ENCODE peak calls at places on chromosomes 6 and 20, in five cellular contexts. One of them, this sample, is unnamed.

GRCh38 chr6:70310063-70310694 is 7.3 kb upstream of the COL9A1 start:
- DNase-seq in cardiac muscle cell: peak; percentile 60
- DNase-seq in WTC11: no peak
- DNase-seq in mesothelial cell of epicardium: no peak
- DNase-seq in MCF 10A: peak; percentile 58
- DNase-seq in this sample: peak; percentile 13

GRCh38 chr6:137867685-137868509 is 838 bp downstream of the TNFAIP3 start:
- DNase-seq in MCF 10A: peak; percentile 36
- DNase-seq in mesothelial cell of epicardium: no peak
- DNase-seq in cardiac muscle cell: no peak
- DNase-seq in WTC11: peak; percentile 21
- DNase-seq in this sample: peak; percentile 38

GRCh38 chr20:6140947-6141346 is 18.1 kb upstream of the FERMT1 start:
- DNase-seq in cardiac muscle cell: no peak
- DNase-seq in mesothelial cell of epicardium: no peak
- DNase-seq in MCF 10A: no peak
- DNase-seq in WTC11: peak; percentile 24
- DNase-seq in this sample: no peak

GRCh38 chr6:162940426-162940825 is 212.7 kb downstream of the PACRG start:
- DNase-seq in cardiac muscle cell: peak; percentile 48
- DNase-seq in mesothelial cell of epicardium: no peak
- DNase-seq in MCF 10A: no peak
- DNase-seq in WTC11: no peak
- DNase-seq in this sample: no peak

GRCh38 chr6:46269447-46270229 is 98.9 kb upstream of the ENPP5 start:
- DNase-seq in WTC11: no peak
- DNase-seq in cardiac muscle cell: peak; percentile 9
- DNase-seq in mesothelial cell of epicardium: no peak
- DNase-seq in MCF 10A: no peak
- DNase-seq in this sample: no peak

GRCh38 chr6:87721311-87721710 is 19.3 kb upstream of the AKIRIN2 start:
- DNase-seq in WTC11: no peak
- DNase-seq in mesothelial cell of epicardium: no peak
- DNase-seq in cardiac muscle cell: no peak
- DNase-seq in MCF 10A: no peak
- DNase-seq in this sample: no peak

GRCh38 chr6:154994881-154995240 is 254 bp upstream of the TIAM2 start:
- DNase-seq in mesothelial cell of epicardium: no peak
- DNase-seq in WTC11: no peak
- DNase-seq in cardiac muscle cell: no peak
- DNase-seq in MCF 10A: no peak
- DNase-seq in this sample: no peak

GRCh38 chr20:63939061-63939935 is 16.9 kb downstream of the UCKL1 start:
- DNase-seq in mesothelial cell of epicardium: no peak
- DNase-seq in MCF 10A: no peak
- DNase-seq in WTC11: no peak
- DNase-seq in cardiac muscle cell: no peak
- DNase-seq in this sample: peak; percentile 21

GRCh38 chr6:96947055-96947454 is 22.5 kb downstream of the KLHL32 start:
- DNase-seq in mesothelial cell of epicardium: no peak
- DNase-seq in WTC11: no peak
- DNase-seq in cardiac muscle cell: no peak
- DNase-seq in MCF 10A: no peak
- DNase-seq in this sample: no peak

GRCh38 chr20:33162753-33163152 is 5.2 kb upstream of the BPIFA2 start:
- DNase-seq in MCF 10A: no peak
- DNase-seq in cardiac muscle cell: no peak
- DNase-seq in mesothelial cell of epicardium: peak; percentile 17
- DNase-seq in WTC11: no peak
- DNase-seq in this sample: no peak

GRCh38 chr6:30013296-30013922 is 47.7 kb upstream of the POLR1H start:
- DNase-seq in mesothelial cell of epicardium: peak; percentile 46
- DNase-seq in WTC11: peak; percentile 38
- DNase-seq in MCF 10A: peak; percentile 19
- DNase-seq in cardiac muscle cell: peak; percentile 21
- DNase-seq in this sample: no peak

GRCh38 chr20:18718129-18718528 is 95.5 kb upstream of the SCP2D1 start:
- DNase-seq in mesothelial cell of epicardium: no peak
- DNase-seq in WTC11: no peak
- DNase-seq in MCF 10A: no peak
- DNase-seq in cardiac muscle cell: no peak
- DNase-seq in this sample: no peak

GRCh38 chr6:46848684-46849360 is 55.6 kb downstream of the MEP1A start:
- DNase-seq in WTC11: peak; percentile 93
- DNase-seq in MCF 10A: peak; percentile 78
- DNase-seq in mesothelial cell of epicardium: peak; percentile 91
- DNase-seq in cardiac muscle cell: peak; percentile 83
- DNase-seq in this sample: peak; percentile 97

GRCh38 chr6:143397229-143398222 is 53.0 kb downstream of the ADAT2 start:
- DNase-seq in mesothelial cell of epicardium: peak; percentile 46
- DNase-seq in WTC11: peak; percentile 38
- DNase-seq in cardiac muscle cell: peak; percentile 94
- DNase-seq in MCF 10A: peak; percentile 99
- DNase-seq in this sample: peak; percentile 27

GRCh38 chr20:3000852-3001523 is 42.4 kb upstream of the GNRH2 start:
- DNase-seq in cardiac muscle cell: peak; percentile 83
- DNase-seq in mesothelial cell of epicardium: no peak
- DNase-seq in MCF 10A: peak; percentile 71
- DNase-seq in WTC11: no peak
- DNase-seq in this sample: no peak

GRCh38 chr20:38181207-38181693 is 16.2 kb upstream of the TGM2 start:
- DNase-seq in cardiac muscle cell: no peak
- DNase-seq in WTC11: no peak
- DNase-seq in MCF 10A: no peak
- DNase-seq in mesothelial cell of epicardium: no peak
- DNase-seq in this sample: no peak

GRCh38 chr6:116547358-116547757 is 1.9 kb upstream of the TRAPPC3L start:
- DNase-seq in cardiac muscle cell: no peak
- DNase-seq in WTC11: no peak
- DNase-seq in MCF 10A: no peak
- DNase-seq in mesothelial cell of epicardium: no peak
- DNase-seq in this sample: no peak

GRCh38 chr6:35524380-35525020 is 11.8 kb upstream of the TULP1 start:
- DNase-seq in cardiac muscle cell: no peak
- DNase-seq in WTC11: no peak
- DNase-seq in MCF 10A: no peak
- DNase-seq in mesothelial cell of epicardium: no peak
- DNase-seq in this sample: no peak

GRCh38 chr20:38226553-38226952 is 34.0 kb downstream of the KIAA1755 start:
- DNase-seq in WTC11: no peak
- DNase-seq in cardiac muscle cell: no peak
- DNase-seq in mesothelial cell of epicardium: no peak
- DNase-seq in MCF 10A: no peak
- DNase-seq in this sample: no peak

GRCh38 chr20:33674294-33675126 is at the start of gene NECAB3:
- DNase-seq in WTC11: peak; percentile 78
- DNase-seq in MCF 10A: peak; percentile 67
- DNase-seq in cardiac muscle cell: peak; percentile 79
- DNase-seq in mesothelial cell of epicardium: peak; percentile 85
- DNase-seq in this sample: peak; percentile 75

GRCh38 chr20:6152777-6153176 is 29.9 kb upstream of the FERMT1 start:
- DNase-seq in mesothelial cell of epicardium: no peak
- DNase-seq in cardiac muscle cell: no peak
- DNase-seq in WTC11: no peak
- DNase-seq in MCF 10A: no peak
- DNase-seq in this sample: no peak

GRCh38 chr20:46689082-46689753 is at the start of gene TP53RK:
- DNase-seq in mesothelial cell of epicardium: peak; percentile 97
- DNase-seq in MCF 10A: peak; percentile 99
- DNase-seq in cardiac muscle cell: peak; percentile 100
- DNase-seq in WTC11: peak; percentile 99
- DNase-seq in this sample: peak; percentile 95

GRCh38 chr20:17059465-17059864 is 167.4 kb upstream of the PCSK2 start:
- DNase-seq in WTC11: no peak
- DNase-seq in cardiac muscle cell: no peak
- DNase-seq in mesothelial cell of epicardium: no peak
- DNase-seq in MCF 10A: peak; percentile 66
- DNase-seq in this sample: no peak

DNA sequence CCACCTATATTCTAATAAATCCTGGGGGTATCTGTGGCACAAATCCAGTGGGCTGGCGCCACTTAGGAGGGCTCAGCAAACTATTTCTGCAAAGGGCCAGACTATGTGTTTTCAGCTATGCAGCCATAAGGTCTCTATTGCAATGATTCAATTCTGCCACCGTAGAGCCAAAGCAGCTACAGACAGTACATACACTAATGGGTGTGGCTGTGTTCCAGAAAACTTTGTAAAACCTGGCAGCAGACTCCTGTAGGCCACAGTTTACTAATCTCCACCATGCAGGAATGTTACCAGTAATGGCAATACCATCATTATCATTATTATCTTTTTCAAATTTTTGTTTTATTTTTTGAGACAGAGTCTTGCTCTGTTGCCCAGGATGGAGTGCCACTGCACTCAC is 65.7 kb downstream of the SULF2 start:
- DNase-seq in cardiac muscle cell: no peak
- DNase-seq in WTC11: no peak
- DNase-seq in MCF 10A: no peak
- DNase-seq in mesothelial cell of epicardium: no peak
- DNase-seq in this sample: no peak
- TF ChIP-seq CTCF in cardiac muscle cell: no peak
- TF ChIP-seq CTCF in WTC11: no peak
- TF ChIP-seq CTCF in MCF 10A: no peak
- TF ChIP-seq CTCF in mesothelial cell of epicardium: no peak
- TF ChIP-seq CTCF in this sample: no peak

GRCh38 chr20:48921883-48922867 is 664 bp downstream of the ARFGEF2 start:
- DNase-seq in cardiac muscle cell: no peak
- DNase-seq in MCF 10A: peak; percentile 48
- DNase-seq in WTC11: peak; percentile 55
- DNase-seq in mesothelial cell of epicardium: no peak
- DNase-seq in this sample: no peak
- TF ChIP-seq CTCF in cardiac muscle cell: no peak
- TF ChIP-seq CTCF in MCF 10A: no peak
- TF ChIP-seq CTCF in WTC11: no peak
- TF ChIP-seq CTCF in mesothelial cell of epicardium: no peak
- TF ChIP-seq CTCF in this sample: no peak

DNA sequence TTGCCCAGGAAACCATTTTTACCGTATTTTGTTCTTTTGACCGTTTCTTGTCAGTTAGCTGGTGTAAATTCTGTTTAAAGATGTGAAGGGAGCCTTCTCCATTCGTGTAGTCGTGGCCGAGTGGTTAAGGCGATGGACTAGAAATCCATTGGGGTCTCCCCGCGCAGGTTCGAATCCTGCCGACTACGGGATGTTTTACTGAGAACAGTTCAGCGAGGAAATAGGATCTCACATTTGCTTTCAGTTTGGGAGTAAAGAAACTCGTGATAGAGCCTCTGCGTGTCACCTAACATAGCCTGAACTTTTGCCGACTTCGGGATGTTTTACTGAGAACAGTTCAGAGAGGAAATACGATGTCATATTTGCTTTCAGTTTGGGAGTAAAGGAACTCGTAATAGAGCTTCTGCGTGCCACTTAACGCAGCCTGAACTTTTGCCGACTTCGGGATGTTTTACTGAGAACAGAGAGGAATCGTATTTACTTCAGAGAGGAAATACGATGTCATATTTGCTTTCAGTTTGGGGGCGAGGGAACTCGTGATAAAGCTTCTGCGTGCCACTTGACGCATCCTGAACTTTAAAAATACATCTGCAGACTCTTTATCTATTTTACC is 5.9 kb upstream of the ZNF184 start:
- DNase-seq in cardiac muscle cell: peak; percentile 90
- DNase-seq in mesothelial cell of epicardium: peak; percentile 90
- DNase-seq in WTC11: peak; percentile 93
- DNase-seq in MCF 10A: peak; percentile 80
- DNase-seq in this sample: peak; percentile 73
- TF ChIP-seq CTCF in cardiac muscle cell: no peak
- TF ChIP-seq CTCF in mesothelial cell of epicardium: no peak
- TF ChIP-seq CTCF in WTC11: no peak
- TF ChIP-seq CTCF in MCF 10A: no peak
- TF ChIP-seq CTCF in this sample: no peak

DNA sequence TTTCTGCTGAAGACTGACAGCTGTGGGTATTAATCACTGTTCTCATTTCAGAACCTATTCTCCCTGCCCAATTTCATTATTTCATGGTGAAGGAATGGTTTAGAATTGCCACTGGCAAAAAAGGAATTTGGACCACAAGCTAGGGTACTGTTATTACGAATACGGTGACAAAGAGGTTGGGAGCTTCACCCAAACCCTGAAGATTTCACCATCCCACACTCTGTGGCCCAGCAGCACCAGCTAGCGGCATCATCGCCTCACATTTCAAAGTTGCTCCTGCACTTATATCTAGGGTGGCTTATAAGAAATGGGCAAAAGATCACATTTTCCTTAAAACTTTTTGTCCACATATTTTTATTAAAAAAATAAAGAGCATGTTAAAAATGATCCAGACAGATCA is 236.1 kb downstream of the SYNDIG1 start:
- DNase-seq in WTC11: no peak
- DNase-seq in cardiac muscle cell: no peak
- DNase-seq in MCF 10A: no peak
- DNase-seq in mesothelial cell of epicardium: no peak
- DNase-seq in this sample: no peak
- TF ChIP-seq CTCF in WTC11: no peak
- TF ChIP-seq CTCF in cardiac muscle cell: no peak
- TF ChIP-seq CTCF in MCF 10A: no peak
- TF ChIP-seq CTCF in mesothelial cell of epicardium: no peak
- TF ChIP-seq CTCF in this sample: no peak

DNA sequence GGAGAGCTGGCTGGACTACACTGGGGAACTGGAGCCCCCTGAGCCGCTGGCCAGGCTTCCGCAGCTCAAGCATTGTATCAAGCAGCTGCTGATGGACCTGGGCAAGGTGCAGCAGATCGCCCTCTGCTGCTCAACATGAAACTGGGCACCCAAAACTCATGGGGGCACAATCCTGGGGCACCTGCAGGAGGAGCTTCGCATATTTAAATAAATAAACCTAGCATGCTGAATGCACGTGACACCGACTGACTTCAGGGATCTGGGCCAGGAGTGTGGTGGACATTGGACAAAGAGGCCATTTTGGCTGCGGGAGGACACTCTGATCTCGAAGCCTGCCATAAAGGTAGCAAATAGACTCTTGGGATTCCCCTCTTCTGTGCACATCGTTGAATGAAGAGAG is 6.8 kb downstream of the SCAND1 start:
- DNase-seq in WTC11: peak; percentile 67
- DNase-seq in cardiac muscle cell: peak; percentile 23
- DNase-seq in mesothelial cell of epicardium: no peak
- DNase-seq in MCF 10A: peak; percentile 38
- DNase-seq in this sample: peak; percentile 28
- TF ChIP-seq CTCF in WTC11: peak; percentile 32
- TF ChIP-seq CTCF in cardiac muscle cell: peak; percentile 40
- TF ChIP-seq CTCF in mesothelial cell of epicardium: no peak
- TF ChIP-seq CTCF in MCF 10A: peak; percentile 34
- TF ChIP-seq CTCF in this sample: peak; percentile 24

GRCh38 chr6:16712931-16713484 is 48.3 kb downstream of the ATXN1 start:
- DNase-seq in WTC11: no peak
- DNase-seq in MCF 10A: peak; percentile 95
- DNase-seq in mesothelial cell of epicardium: no peak
- DNase-seq in cardiac muscle cell: peak; percentile 96
- DNase-seq in this sample: no peak
- TF ChIP-seq CTCF in WTC11: no peak
- TF ChIP-seq CTCF in MCF 10A: no peak
- TF ChIP-seq CTCF in mesothelial cell of epicardium: no peak
- TF ChIP-seq CTCF in cardiac muscle cell: peak; percentile 55
- TF ChIP-seq CTCF in this sample: peak; percentile 16

GRCh38 chr6:108293527-108294296 is 1.1 kb upstream of the AFG1L start:
- DNase-seq in cardiac muscle cell: no peak
- DNase-seq in WTC11: no peak
- DNase-seq in mesothelial cell of epicardium: no peak
- DNase-seq in MCF 10A: no peak
- DNase-seq in this sample: no peak
- TF ChIP-seq CTCF in cardiac muscle cell: no peak
- TF ChIP-seq CTCF in WTC11: no peak
- TF ChIP-seq CTCF in mesothelial cell of epicardium: no peak
- TF ChIP-seq CTCF in MCF 10A: no peak
- TF ChIP-seq CTCF in this sample: no peak